ENCODE peak calls at places on chromosome 1, in eight cellular contexts. K is heart left ventricle; M is small intestine; I is uterus; R is CD8-positive, alpha-beta T cell; T is prostate gland; E is effector memory CD4-positive, alpha-beta T cell; U is mammary epithelial cell. P is an unnamed sample.

GRCh38 chr1:218674280-218674773 is 329.2 kb downstream of the TGFB2 start:
- DNase-seq in R (no peak), U (no peak), K (peak; percentile 22), M (no peak), E (no peak), T (no peak), I (no peak), P (no peak)

GRCh38 chr1:20848162-20848561 is 61.1 kb upstream of the HP1BP3 start:
- DNase-seq in K (no peak), R (no peak), T (no peak), U (no peak), I (no peak), E (no peak), M (no peak), P (no peak)

GRCh38 chr1:182588460-182589396 is at the start of gene RNASEL:
- DNase-seq in E (peak; percentile 26), M (peak; percentile 93), R (peak; percentile 51), I (peak; percentile 81), U (peak; percentile 75), K (peak; percentile 76), T (peak; percentile 76), P (peak; percentile 77)

GRCh38 chr1:29055160-29055559 is 68.5 kb downstream of the TMEM200B start:
- DNase-seq in R (no peak), U (no peak), K (no peak), M (no peak), E (no peak), T (no peak), I (no peak), P (no peak)

GRCh38 chr1:30631700-30632099 is 91.7 kb downstream of the MATN1 start:
- DNase-seq in R (no peak), U (no peak), K (no peak), T (no peak), E (no peak), M (no peak), I (no peak), P (no peak)

GRCh38 chr1:67166196-67166595 is at the start of gene IL23R:
- DNase-seq in I (no peak), E (peak; percentile 52), T (no peak), U (no peak), K (peak; percentile 27), M (no peak), R (peak; percentile 24), P (peak; percentile 61)

GRCh38 chr1:47693115-47693514 is 255.3 kb downstream of the FOXD2 start:
- DNase-seq in K (peak; percentile 8), M (no peak), U (no peak), R (no peak), E (no peak), T (no peak), I (no peak), P (no peak)

GRCh38 chr1:70910013-70910412 is 137.6 kb downstream of the PTGER3 start:
- DNase-seq in R (no peak), M (no peak), K (no peak), E (no peak), U (no peak), T (no peak), I (no peak), P (no peak)

GRCh38 chr1:41687007-41687406 is 202.5 kb upstream of the EDN2 start:
- DNase-seq in E (no peak), U (no peak), K (no peak), T (no peak), R (no peak), I (no peak), M (no peak), P (no peak)

GRCh38 chr1:196115641-196116040 is 492.6 kb downstream of the KCNT2 start:
- DNase-seq in M (no peak), E (no peak), T (no peak), K (peak; percentile 82), U (peak; percentile 19), I (no peak), R (no peak), P (no peak)

GRCh38 chr1:52842643-52843310 is at the start of gene ZYG11A:
- DNase-seq in M (peak; percentile 51), K (peak; percentile 33), T (peak; percentile 36), R (peak; percentile 69), U (peak; percentile 71), I (peak; percentile 29), E (peak; percentile 14), P (peak; percentile 76)

DNA sequence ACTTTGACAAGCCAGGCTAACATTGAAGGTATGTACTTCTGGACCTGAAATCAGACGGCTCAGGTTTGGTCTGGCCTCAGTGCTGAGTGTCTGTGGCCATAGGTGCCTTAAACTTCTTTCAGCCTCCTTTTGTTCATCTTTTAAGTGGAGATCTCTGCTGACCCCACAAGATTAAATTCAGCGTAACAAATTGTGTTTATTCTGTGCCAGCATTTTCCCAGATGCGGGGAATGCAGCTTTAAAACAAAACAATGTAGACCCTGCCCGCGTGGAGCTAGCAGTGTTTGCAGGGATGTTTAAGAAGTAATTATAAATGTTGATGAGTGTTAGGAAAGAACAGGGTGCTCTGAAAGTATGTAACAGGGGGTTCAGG is 923 bp downstream of the CAP1 start:
- DNase-seq in E (no peak), I (no peak), U (no peak), K (no peak), R (no peak), M (peak; percentile 34), T (no peak), P (no peak)
- H3K4me1 ChIP-seq in E (peaks cover 42% of the 10 kb centered on the region), I (no peaks in the 10 kb centered on the region), U (peaks cover 49% of the 10 kb centered on the region), K (peaks cover 35% of the 10 kb centered on the region), R (peaks cover 71% of the 10 kb centered on the region), M (peaks cover 7% of the 10 kb centered on the region), T (peaks cover 17% of the 10 kb centered on the region), P (peaks cover 79% of the 10 kb centered on the region)

DNA sequence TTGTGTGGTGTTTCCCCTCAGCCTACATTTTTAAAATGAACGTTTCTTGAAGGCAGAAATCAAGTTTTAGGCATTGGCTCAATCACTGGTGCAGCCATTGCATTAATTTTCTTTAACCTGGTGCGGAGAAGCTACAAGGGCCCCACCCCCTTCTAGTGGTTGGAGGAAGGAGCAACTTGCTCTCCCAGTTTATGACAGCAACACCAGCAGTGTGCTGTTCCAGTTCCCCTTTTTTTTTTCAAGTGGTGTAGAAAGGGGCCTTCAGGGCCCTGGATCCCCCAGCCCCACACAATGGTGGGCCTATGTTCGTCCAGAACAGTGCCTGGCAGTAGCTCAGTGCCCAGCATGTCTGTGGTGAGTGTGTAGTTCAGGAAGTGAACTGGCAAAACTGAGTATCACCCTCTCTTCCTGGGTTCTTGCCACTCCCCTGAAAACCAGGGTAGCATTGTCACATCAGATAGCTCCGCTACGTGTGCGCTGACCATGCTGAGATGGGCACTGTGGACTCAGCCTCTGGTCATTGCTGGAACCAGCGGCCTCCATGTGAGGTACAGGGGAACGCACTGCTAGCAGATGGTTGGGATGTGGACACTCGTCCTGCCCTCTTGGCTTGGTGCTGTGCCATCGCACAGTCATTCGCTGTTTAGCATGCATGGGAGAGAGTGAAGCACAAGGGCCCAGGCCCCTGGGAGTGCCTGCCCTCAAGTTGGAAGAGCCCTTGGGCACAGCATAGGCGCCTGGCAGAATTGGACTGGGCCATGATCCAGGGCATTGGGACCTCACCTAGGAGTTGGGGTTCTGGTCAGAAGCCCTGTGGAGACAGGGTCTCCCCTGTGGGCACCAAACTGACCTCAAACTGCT is 7.2 kb downstream of the ARF1 start:
- DNase-seq in R (no peak), M (no peak), I (peak; percentile 13), U (no peak), T (no peak), K (no peak), E (no peak), P (no peak)
- H3K27me3 ChIP-seq in R (no peaks in the 10 kb centered on the region), M (no peaks in the 10 kb centered on the region), I (no peaks in the 10 kb centered on the region), U (no peaks in the 10 kb centered on the region), T (no peaks in the 10 kb centered on the region), K (no peaks in the 10 kb centered on the region), E (no peaks in the 10 kb centered on the region), P (no peaks in the 10 kb centered on the region)

GRCh38 chr1:8425781-8426161 is 107.9 kb downstream of the SLC45A1 start:
- DNase-seq in I (no peak), K (no peak), R (no peak), U (no peak), M (no peak), T (no peak), E (no peak), P (no peak)

GRCh38 chr1:8428441-8428840 is 110.5 kb downstream of the SLC45A1 start:
- DNase-seq in M (no peak), K (no peak), I (no peak), E (no peak), R (no peak), U (no peak), T (no peak), P (no peak)

GRCh38 chr1:8426996-8427395 is 109.1 kb downstream of the SLC45A1 start:
- DNase-seq in T (no peak), K (no peak), M (no peak), I (no peak), U (no peak), R (no peak), E (no peak), P (no peak)

GRCh38 chr1:8427986-8428385 is 110.1 kb downstream of the SLC45A1 start:
- DNase-seq in M (no peak), K (no peak), U (no peak), I (no peak), R (no peak), E (no peak), T (no peak), P (no peak)

DNA sequence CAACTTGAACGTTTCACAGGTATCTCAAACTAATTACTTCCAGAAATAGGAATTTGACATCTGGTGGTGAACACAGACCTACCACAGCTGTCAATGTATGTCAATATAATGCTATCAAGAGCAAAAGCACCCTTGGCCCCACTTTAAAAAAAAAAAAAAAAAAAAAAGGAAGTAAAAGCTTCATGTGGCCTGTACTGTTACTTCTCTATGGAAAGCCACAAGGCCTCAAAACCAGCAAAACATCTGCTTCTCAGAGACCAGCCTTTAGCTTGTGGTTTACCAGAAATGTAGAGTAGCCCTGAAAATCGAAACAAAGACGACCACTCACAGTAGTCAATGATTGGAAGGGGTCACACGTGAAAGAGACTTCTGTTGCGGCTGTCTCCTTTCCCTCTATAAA is 109.6 kb downstream of the SLC45A1 start:
- DNase-seq in E (no peak), U (no peak), T (no peak), I (no peak), K (no peak), R (peak; percentile 29), M (peak; percentile 50), P (peak; percentile 60)
- H3K27ac ChIP-seq in E (peak overlapping the region; percentile 37), U (no peak overlapping the region), T (no peak overlapping the region), I (peak overlapping the region; percentile 34), K (peak overlapping the region; percentile 48), R (no peak overlapping the region), M (no peak overlapping the region), P (peak overlapping the region; percentile 34)

GRCh38 chr1:51516639-51517158 is 2.4 kb downstream of the EPS15 start:
- DNase-seq in R (no peak), M (no peak), E (no peak), T (no peak), I (no peak), U (no peak), K (no peak), P (no peak)

GRCh38 chr1:51514733-51515132 is 4.3 kb downstream of the EPS15 start:
- DNase-seq in T (no peak), K (no peak), U (no peak), M (peak; percentile 12), I (no peak), R (no peak), E (no peak), P (no peak)

GRCh38 chr1:51517361-51518032 is 1.6 kb downstream of the EPS15 start:
- DNase-seq in K (no peak), T (peak; percentile 23), E (no peak), U (peak; percentile 11), R (no peak), I (no peak), M (peak; percentile 31), P (no peak)

GRCh38 chr1:51515312-51515960 is 3.6 kb downstream of the EPS15 start:
- DNase-seq in R (no peak), K (no peak), I (no peak), U (no peak), M (no peak), E (no peak), T (no peak), P (no peak)

GRCh38 chr1:51515982-51516638 is 3.0 kb downstream of the EPS15 start:
- DNase-seq in U (no peak), T (no peak), M (no peak), R (no peak), I (no peak), K (no peak), E (no peak), P (no peak)
- H3K4me1 ChIP-seq in U (peaks cover 10% of the 10 kb centered on the region), T (peaks cover 2% of the 10 kb centered on the region), M (no peaks in the 10 kb centered on the region), R (peaks cover 58% of the 10 kb centered on the region), I (peaks cover 5% of the 10 kb centered on the region), K (peaks cover 24% of the 10 kb centered on the region), E (peaks cover 32% of the 10 kb centered on the region), P (peaks cover 82% of the 10 kb centered on the region)

P was measured in CD4-positive, alpha-beta memory T cell.